ENCODE peak calls at places on chromosomes 12 and 14, in eight cellular contexts. B, H, P, O, K, E, T and V are unnamed samples.

GRCh38 chr14:54348923-54349615 is 47.7 kb upstream of the CDKN3 start:
- DNase-seq in B (no peak), T (no peak), K (no peak), E (no peak), H (no peak), P (no peak), O (no peak), V (peak)

GRCh38 chr14:94771191-94771905 is 1.4 kb upstream of the GSC start:
- DNase-seq in B (no peak), E (no peak), H (peak), O (no peak), T (no peak), K (peak), P (no peak), V (no peak)

GRCh38 chr12:121009744-121010143 is 6.5 kb downstream of the C12orf43 start:
- DNase-seq in P (no peak), O (peak), H (peak), E (no peak), B (peak), T (no peak), K (no peak), V (peak)

GRCh38 chr14:59055439-59056045 is 132.9 kb upstream of the DAAM1 start:
- DNase-seq in H (no peak), P (no peak), K (no peak), E (no peak), O (no peak), T (no peak), B (peak), V (peak)

GRCh38 chr12:131801254-131801866 is 26.8 kb upstream of the MMP17 start:
- DNase-seq in P (no peak), K (no peak), E (no peak), O (no peak), T (no peak), H (no peak), B (no peak), V (no peak)

GRCh38 chr14:96139879-96140278 is 64.8 kb upstream of the BDKRB2 start:
- DNase-seq in O (no peak), T (no peak), B (no peak), P (no peak), E (no peak), K (no peak), H (no peak), V (peak)

GRCh38 chr12:40034712-40035111 is 71.2 kb downstream of the SLC2A13 start:
- DNase-seq in P (no peak), B (no peak), H (no peak), K (no peak), T (no peak), O (no peak), E (no peak), V (no peak)

GRCh38 chr14:95269493-95269892 is 50.2 kb downstream of the CLMN start:
- DNase-seq in B (no peak), P (no peak), E (no peak), H (no peak), K (no peak), O (no peak), T (no peak), V (no peak)

GRCh38 chr14:89921896-89922548 is 32.5 kb downstream of the EFCAB11 start:
- DNase-seq in K (no peak), P (no peak), T (no peak), B (no peak), E (no peak), O (no peak), H (no peak), V (peak)

GRCh38 chr14:53306926-53307325 is 153.8 kb upstream of the DDHD1 start:
- DNase-seq in P (no peak), T (no peak), O (no peak), B (no peak), K (no peak), E (no peak), H (no peak), V (peak)

GRCh38 chr12:6053541-6053940 is 70.9 kb downstream of the VWF start:
- DNase-seq in O (no peak), P (no peak), K (no peak), E (no peak), T (peak), H (no peak), B (no peak), V (peak)

GRCh38 chr12:68976304-68976915 is 43.4 kb upstream of the CPM start:
- DNase-seq in E (no peak), O (no peak), T (no peak), K (no peak), P (no peak), B (no peak), H (no peak), V (no peak)

GRCh38 chr12:117363953-117364486 is 2.6 kb upstream of the NOS1 start:
- DNase-seq in E (no peak), B (no peak), T (no peak), K (peak), O (no peak), P (no peak), H (no peak), V (no peak)

GRCh38 chr12:19482551-19483109 is 43.3 kb downstream of the AEBP2 start:
- DNase-seq in K (no peak), P (peak), T (no peak), O (no peak), H (peak), E (no peak), B (no peak), V (no peak)

GRCh38 chr14:95741051-95741490 is 27.1 kb upstream of the TCL1A start:
- DNase-seq in E (no peak), O (peak), K (no peak), B (peak), T (no peak), H (peak), P (no peak), V (no peak)

GRCh38 chr12:48021485-48022179 is 17.4 kb upstream of the COL2A1 start:
- DNase-seq in O (no peak), H (no peak), T (no peak), E (no peak), K (no peak), P (no peak), B (peak), V (no peak)